ENCODE peak calls at places on chromosomes 1 and 21, in five cellular contexts. One of them, this sample, is unnamed.
A peak's percentile ranks its signal among the peaks of the same experiment; 100 is the strongest.

GRCh38 chr1:27623327-27624212 is 11.4 kb downstream of the FGR start:
- DNase-seq in T-helper 1 cell: no peak
- DNase-seq in OCI-LY7: no peak
- DNase-seq in cardiac fibroblast: no peak
- DNase-seq in activated CD4-positive, alpha-beta T cell treated with anti-CD3 and anti-CD28 coated beads, Interleukin-2, amount 10 ng/mL, durations not matched to agents 7 days and 5 days: no peak
- DNase-seq in this sample: no peak

GRCh38 chr1:2988256-2988655 is 33.0 kb upstream of the ACTRT2 start:
- DNase-seq in T-helper 1 cell: no peak
- DNase-seq in OCI-LY7: no peak
- DNase-seq in cardiac fibroblast: no peak
- DNase-seq in activated CD4-positive, alpha-beta T cell treated with anti-CD3 and anti-CD28 coated beads, Interleukin-2, amount 10 ng/mL, durations not matched to agents 7 days and 5 days: no peak
- DNase-seq in this sample: no peak

GRCh38 chr1:212754193-212754592 is 37.4 kb downstream of the NSL1 start:
- DNase-seq in T-helper 1 cell: no peak
- DNase-seq in OCI-LY7: peak; percentile 81
- DNase-seq in cardiac fibroblast: no peak
- DNase-seq in activated CD4-positive, alpha-beta T cell treated with anti-CD3 and anti-CD28 coated beads, Interleukin-2, amount 10 ng/mL, durations not matched to agents 7 days and 5 days: peak; percentile 27
- DNase-seq in this sample: no peak

GRCh38 chr1:238205045-238205662 is 314.4 kb upstream of the ZP4 start:
- DNase-seq in T-helper 1 cell: no peak
- DNase-seq in OCI-LY7: no peak
- DNase-seq in cardiac fibroblast: no peak
- DNase-seq in activated CD4-positive, alpha-beta T cell treated with anti-CD3 and anti-CD28 coated beads, Interleukin-2, amount 10 ng/mL, durations not matched to agents 7 days and 5 days: no peak
- DNase-seq in this sample: no peak

GRCh38 chr1:108512239-108513071 is 47.4 kb upstream of the EEIG2 start:
- DNase-seq in T-helper 1 cell: peak; percentile 25
- DNase-seq in OCI-LY7: peak; percentile 59
- DNase-seq in cardiac fibroblast: peak; percentile 68
- DNase-seq in activated CD4-positive, alpha-beta T cell treated with anti-CD3 and anti-CD28 coated beads, Interleukin-2, amount 10 ng/mL, durations not matched to agents 7 days and 5 days: peak; percentile 15
- DNase-seq in this sample: peak; percentile 39

GRCh38 chr1:202708456-202709275 is 1.6 kb downstream of the SYT2 start:
- DNase-seq in T-helper 1 cell: no peak
- DNase-seq in OCI-LY7: no peak
- DNase-seq in cardiac fibroblast: no peak
- DNase-seq in activated CD4-positive, alpha-beta T cell treated with anti-CD3 and anti-CD28 coated beads, Interleukin-2, amount 10 ng/mL, durations not matched to agents 7 days and 5 days: no peak
- DNase-seq in this sample: no peak

GRCh38 chr1:200409203-200409760 is 554 bp downstream of the ZNF281 start:
- DNase-seq in T-helper 1 cell: no peak
- DNase-seq in OCI-LY7: peak; percentile 38
- DNase-seq in cardiac fibroblast: peak; percentile 45
- DNase-seq in activated CD4-positive, alpha-beta T cell treated with anti-CD3 and anti-CD28 coated beads, Interleukin-2, amount 10 ng/mL, durations not matched to agents 7 days and 5 days: peak; percentile 34
- DNase-seq in this sample: peak; percentile 59

GRCh38 chr1:108068141-108068540 is 103.2 kb upstream of the VAV3 start:
- DNase-seq in T-helper 1 cell: no peak
- DNase-seq in OCI-LY7: peak; percentile 22
- DNase-seq in cardiac fibroblast: peak; percentile 6
- DNase-seq in activated CD4-positive, alpha-beta T cell treated with anti-CD3 and anti-CD28 coated beads, Interleukin-2, amount 10 ng/mL, durations not matched to agents 7 days and 5 days: no peak
- DNase-seq in this sample: no peak

GRCh38 chr1:237953238-237953637 is 62.5 kb upstream of the ZP4 start:
- DNase-seq in T-helper 1 cell: no peak
- DNase-seq in OCI-LY7: no peak
- DNase-seq in cardiac fibroblast: no peak
- DNase-seq in activated CD4-positive, alpha-beta T cell treated with anti-CD3 and anti-CD28 coated beads, Interleukin-2, amount 10 ng/mL, durations not matched to agents 7 days and 5 days: no peak
- DNase-seq in this sample: no peak

GRCh38 chr1:53390261-53390660 is 62.4 kb upstream of the LRP8 start:
- DNase-seq in T-helper 1 cell: no peak
- DNase-seq in OCI-LY7: peak; percentile 48
- DNase-seq in cardiac fibroblast: no peak
- DNase-seq in activated CD4-positive, alpha-beta T cell treated with anti-CD3 and anti-CD28 coated beads, Interleukin-2, amount 10 ng/mL, durations not matched to agents 7 days and 5 days: no peak
- DNase-seq in this sample: no peak

GRCh38 chr1:235213752-235214151 is 52.7 kb upstream of the RBM34 start:
- DNase-seq in T-helper 1 cell: no peak
- DNase-seq in OCI-LY7: no peak
- DNase-seq in cardiac fibroblast: no peak
- DNase-seq in activated CD4-positive, alpha-beta T cell treated with anti-CD3 and anti-CD28 coated beads, Interleukin-2, amount 10 ng/mL, durations not matched to agents 7 days and 5 days: no peak
- DNase-seq in this sample: no peak

GRCh38 chr1:215860833-215861232 is 293.7 kb downstream of the KCTD3 start:
- DNase-seq in T-helper 1 cell: no peak
- DNase-seq in OCI-LY7: no peak
- DNase-seq in cardiac fibroblast: no peak
- DNase-seq in activated CD4-positive, alpha-beta T cell treated with anti-CD3 and anti-CD28 coated beads, Interleukin-2, amount 10 ng/mL, durations not matched to agents 7 days and 5 days: no peak
- DNase-seq in this sample: no peak

GRCh38 chr1:68977211-68977610 is 480.3 kb upstream of the DEPDC1 start:
- DNase-seq in T-helper 1 cell: no peak
- DNase-seq in OCI-LY7: no peak
- DNase-seq in cardiac fibroblast: no peak
- DNase-seq in activated CD4-positive, alpha-beta T cell treated with anti-CD3 and anti-CD28 coated beads, Interleukin-2, amount 10 ng/mL, durations not matched to agents 7 days and 5 days: no peak
- DNase-seq in this sample: no peak

GRCh38 chr1:103144681-103145080 is 36.4 kb upstream of the COL11A1 start:
- DNase-seq in T-helper 1 cell: no peak
- DNase-seq in OCI-LY7: no peak
- DNase-seq in cardiac fibroblast: no peak
- DNase-seq in activated CD4-positive, alpha-beta T cell treated with anti-CD3 and anti-CD28 coated beads, Interleukin-2, amount 10 ng/mL, durations not matched to agents 7 days and 5 days: no peak
- DNase-seq in this sample: no peak

GRCh38 chr21:37166733-37167132 is 93.7 kb downstream of the TTC3 start:
- DNase-seq in T-helper 1 cell: peak; percentile 48
- DNase-seq in OCI-LY7: peak; percentile 33
- DNase-seq in cardiac fibroblast: peak; percentile 26
- DNase-seq in activated CD4-positive, alpha-beta T cell treated with anti-CD3 and anti-CD28 coated beads, Interleukin-2, amount 10 ng/mL, durations not matched to agents 7 days and 5 days: peak; percentile 57
- DNase-seq in this sample: peak; percentile 43

GRCh38 chr1:108732398-108732797 is 14.1 kb upstream of the STXBP3 start:
- DNase-seq in T-helper 1 cell: no peak
- DNase-seq in OCI-LY7: no peak
- DNase-seq in cardiac fibroblast: no peak
- DNase-seq in activated CD4-positive, alpha-beta T cell treated with anti-CD3 and anti-CD28 coated beads, Interleukin-2, amount 10 ng/mL, durations not matched to agents 7 days and 5 days: no peak
- DNase-seq in this sample: no peak

GRCh38 chr1:156123356-156124196 is 9.1 kb downstream of the LMNA start:
- DNase-seq in T-helper 1 cell: peak; percentile 46
- DNase-seq in OCI-LY7: no peak
- DNase-seq in cardiac fibroblast: peak; percentile 99
- DNase-seq in activated CD4-positive, alpha-beta T cell treated with anti-CD3 and anti-CD28 coated beads, Interleukin-2, amount 10 ng/mL, durations not matched to agents 7 days and 5 days: no peak
- DNase-seq in this sample: peak; percentile 99

GRCh38 chr1:237229333-237229732 is 187.3 kb downstream of the RYR2 start:
- DNase-seq in T-helper 1 cell: no peak
- DNase-seq in OCI-LY7: no peak
- DNase-seq in cardiac fibroblast: no peak
- DNase-seq in activated CD4-positive, alpha-beta T cell treated with anti-CD3 and anti-CD28 coated beads, Interleukin-2, amount 10 ng/mL, durations not matched to agents 7 days and 5 days: no peak
- DNase-seq in this sample: no peak

GRCh38 chr1:11458811-11459275 is 20.1 kb upstream of the DISP3 start:
- DNase-seq in T-helper 1 cell: no peak
- DNase-seq in OCI-LY7: no peak
- DNase-seq in cardiac fibroblast: peak; percentile 15
- DNase-seq in activated CD4-positive, alpha-beta T cell treated with anti-CD3 and anti-CD28 coated beads, Interleukin-2, amount 10 ng/mL, durations not matched to agents 7 days and 5 days: no peak
- DNase-seq in this sample: peak; percentile 67

GRCh38 chr1:25649505-25650218 is 33.1 kb downstream of the MAN1C1 start:
- DNase-seq in T-helper 1 cell: no peak
- DNase-seq in OCI-LY7: no peak
- DNase-seq in cardiac fibroblast: no peak
- DNase-seq in activated CD4-positive, alpha-beta T cell treated with anti-CD3 and anti-CD28 coated beads, Interleukin-2, amount 10 ng/mL, durations not matched to agents 7 days and 5 days: no peak
- DNase-seq in this sample: no peak

GRCh38 chr21:32587112-32587511 is 1.8 kb upstream of the TCP10L start:
- DNase-seq in T-helper 1 cell: no peak
- DNase-seq in OCI-LY7: no peak
- DNase-seq in cardiac fibroblast: no peak
- DNase-seq in activated CD4-positive, alpha-beta T cell treated with anti-CD3 and anti-CD28 coated beads, Interleukin-2, amount 10 ng/mL, durations not matched to agents 7 days and 5 days: no peak
- DNase-seq in this sample: no peak

GRCh38 chr1:109535481-109535880 is 4.2 kb upstream of the GPR61 start:
- DNase-seq in T-helper 1 cell: no peak
- DNase-seq in OCI-LY7: no peak
- DNase-seq in cardiac fibroblast: no peak
- DNase-seq in activated CD4-positive, alpha-beta T cell treated with anti-CD3 and anti-CD28 coated beads, Interleukin-2, amount 10 ng/mL, durations not matched to agents 7 days and 5 days: no peak
- DNase-seq in this sample: no peak

This sample was measured in endothelial cell of umbilical vein.